ENCODE peak calls at places on chromosome 15, in nine cellular contexts. O, C, L, T, E, P, V, Q and X are unnamed samples. For H3K4me1, the result is how much of the 10 kb centered on the place peaks cover.

GRCh38 chr15:61888074-61888780 is 172.0 kb downstream of the VPS13C start:
- DNase-seq in O (no peak), C (peak), L (no peak), T (no peak), E (no peak), P (peak), V (no peak), Q (no peak), X (no peak)

GRCh38 chr15:82999905-83000671 is 11.4 kb downstream of the C15orf40 start:
- DNase-seq in O (no peak), C (peak), L (peak), T (no peak), E (no peak), P (peak), V (no peak), Q (peak), X (no peak)

GRCh38 chr15:66515901-66516322 is 10.8 kb downstream of the ZWILCH start:
- DNase-seq in O (no peak), C (no peak), L (peak), T (no peak), E (no peak), P (peak), V (no peak), Q (no peak), X (no peak)

GRCh38 chr15:85443593-85444328 is 63.4 kb downstream of the AKAP13 start:
- DNase-seq in O (no peak), C (peak), L (peak), T (no peak), E (no peak), P (peak), V (no peak), Q (peak), X (no peak)

GRCh38 chr15:99123706-99124451 is 19.0 kb downstream of the SYNM start:
- DNase-seq in O (peak), C (peak), L (peak), T (peak), E (peak), P (peak), V (peak), Q (peak), X (peak)

GRCh38 chr15:70974004-70974832 is 81.6 kb downstream of the LRRC49 start:
- DNase-seq in O (no peak), C (peak), L (peak), T (no peak), E (no peak), P (peak), V (no peak), Q (peak), X (no peak)

GRCh38 chr15:83565553-83566159 is 88.3 kb upstream of the ADAMTSL3 start:
- DNase-seq in O (no peak), C (peak), L (peak), T (no peak), E (no peak), P (peak), V (no peak), Q (peak), X (no peak)

GRCh38 chr15:99493461-99493860 is 72.3 kb upstream of the MEF2A start:
- DNase-seq in O (no peak), C (no peak), L (no peak), T (no peak), E (no peak), P (no peak), V (no peak), Q (no peak), X (no peak)

GRCh38 chr15:98969126-98969735 is 38.4 kb downstream of the PGPEP1L start:
- DNase-seq in O (no peak), C (no peak), L (no peak), T (no peak), E (no peak), P (no peak), V (no peak), Q (no peak), X (no peak)

GRCh38 chr15:42140383-42141070 is 15.9 kb downstream of the PLA2G4F start:
- DNase-seq in O (no peak), C (no peak), L (no peak), T (no peak), E (no peak), P (no peak), V (no peak), Q (no peak), X (no peak)

GRCh38 chr15:74543583-74543982 is 2.6 kb downstream of the ARID3B start:
- DNase-seq in O (no peak), C (no peak), L (no peak), T (no peak), E (no peak), P (peak), V (no peak), Q (no peak), X (no peak)

GRCh38 chr15:73628976-73629854 is 4.0 kb downstream of the NPTN start:
- DNase-seq in O (no peak), C (no peak), L (peak), T (no peak), E (no peak), P (peak), V (no peak), Q (peak), X (no peak)

GRCh38 chr15:77461486-77461885 is 40.8 kb downstream of the HMG20A start:
- DNase-seq in O (no peak), C (peak), L (peak), T (no peak), E (no peak), P (no peak), V (no peak), Q (no peak), X (no peak)

GRCh38 chr15:26081758-26082068 is 218.6 kb upstream of the ATP10A start:
- DNase-seq in O (no peak), C (no peak), L (no peak), T (no peak), E (no peak), P (no peak), V (no peak), Q (no peak), X (no peak)
- H3K4me3 ChIP-seq in O (peak), C (no peak), L (no peak), T (peak), E (no peak), P (no peak), V (peak), Q (no peak), X (no peak)

DNA sequence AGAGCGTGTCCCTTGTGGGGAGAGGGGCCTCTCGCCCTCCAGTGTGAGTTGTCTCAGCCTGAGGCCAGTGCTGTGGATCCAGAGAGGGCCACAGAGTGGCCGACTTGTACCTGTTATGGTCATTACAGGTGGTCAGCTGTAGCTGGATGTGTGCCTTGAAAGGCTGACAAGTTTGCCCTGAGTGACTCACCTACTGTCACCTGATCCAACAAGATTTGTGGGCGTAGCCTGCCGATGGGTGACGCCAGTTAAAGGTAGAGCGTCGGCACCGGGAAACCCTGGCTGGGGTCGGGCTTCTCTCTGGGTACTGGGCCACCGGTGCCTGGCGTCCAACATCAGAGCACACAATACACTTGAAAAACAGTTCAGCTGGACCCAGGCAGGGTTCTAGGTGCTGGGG is 2.8 kb upstream of the ISG20 start:
- DNase-seq in O (no peak), C (no peak), L (no peak), T (no peak), E (no peak), P (peak), V (no peak), Q (no peak), X (no peak)
- H3K27ac ChIP-seq in O (no peak), C (no peak), L (no peak), T (no peak), E (no peak), P (peak), V (no peak), Q (peak), X (peak)

GRCh38 chr15:22958487-22959280 is 21.5 kb downstream of the CYFIP1 start:
- DNase-seq in O (no peak), C (no peak), L (no peak), T (peak), E (no peak), P (no peak), V (no peak), Q (no peak), X (no peak)

GRCh38 chr15:22960587-22960986 is 19.6 kb downstream of the CYFIP1 start:
- DNase-seq in O (no peak), C (no peak), L (no peak), T (peak), E (no peak), P (no peak), V (no peak), Q (no peak), X (no peak)

GRCh38 chr15:22961661-22962221 is 18.4 kb downstream of the CYFIP1 start:
- DNase-seq in O (no peak), C (peak), L (peak), T (peak), E (no peak), P (no peak), V (no peak), Q (no peak), X (no peak)

GRCh38 chr15:22960126-22960525 is 20.0 kb downstream of the CYFIP1 start:
- DNase-seq in O (no peak), C (no peak), L (no peak), T (peak), E (no peak), P (no peak), V (no peak), Q (no peak), X (no peak)

DNA sequence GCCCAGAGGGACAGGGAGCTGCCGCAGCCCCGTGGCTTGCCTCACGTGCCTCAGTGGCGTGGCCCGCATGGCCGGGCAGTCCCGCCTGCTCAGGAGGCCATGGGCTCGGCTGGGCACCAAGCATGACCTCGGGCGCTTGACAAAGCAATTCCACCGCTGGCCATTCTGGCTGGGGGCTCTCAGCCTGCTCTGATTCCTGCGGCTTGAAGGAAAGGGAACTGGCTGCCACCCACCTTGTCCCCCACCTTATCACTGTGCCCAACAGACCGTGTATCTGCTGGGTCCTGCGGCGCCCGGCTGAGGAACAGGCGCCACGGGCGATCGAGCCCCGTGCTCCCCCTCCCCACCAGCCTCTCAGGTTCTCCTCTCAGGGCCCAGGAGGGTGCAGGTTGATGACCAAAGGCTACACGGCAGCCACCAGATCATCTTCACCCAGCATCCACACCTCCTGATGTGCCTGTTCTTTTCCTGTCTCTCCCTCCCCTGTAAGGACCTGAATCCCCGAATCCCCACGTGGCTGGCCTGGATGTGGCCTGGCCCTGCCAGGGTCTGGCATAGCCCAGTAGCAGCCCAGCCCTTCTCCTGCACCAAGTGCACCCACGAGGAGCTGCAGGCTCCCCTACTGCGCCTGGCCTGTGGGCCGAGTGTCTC is 20.6 kb downstream of the CYFIP1 start:
- DNase-seq in O (no peak), C (no peak), L (no peak), T (peak), E (no peak), P (no peak), V (no peak), Q (no peak), X (no peak)
- H3K4me1 ChIP-seq in O (half or more), C (under half), L (under half), T (half or more), E (under half), P (under half), V (under half), Q (under half), X (half or more)

GRCh38 chr15:81296218-81296617 is 27.7 kb downstream of the STARD5 start:
- DNase-seq in O (no peak), C (no peak), L (no peak), T (no peak), E (no peak), P (no peak), V (no peak), Q (no peak), X (no peak)

GRCh38 chr15:81296673-81297072 is 27.3 kb downstream of the STARD5 start:
- DNase-seq in O (peak), C (no peak), L (no peak), T (peak), E (no peak), P (no peak), V (no peak), Q (no peak), X (peak)

GRCh38 chr15:81297147-81297572 is 26.8 kb downstream of the STARD5 start:
- DNase-seq in O (no peak), C (peak), L (peak), T (no peak), E (no peak), P (peak), V (no peak), Q (peak), X (no peak)

GRCh38 chr15:81298606-81299005 is 25.3 kb downstream of the STARD5 start:
- DNase-seq in O (no peak), C (no peak), L (no peak), T (no peak), E (no peak), P (no peak), V (no peak), Q (no peak), X (no peak)

GRCh38 chr15:81297580-81298575 is 26.1 kb downstream of the STARD5 start:
- DNase-seq in O (no peak), C (no peak), L (no peak), T (no peak), E (no peak), P (peak), V (no peak), Q (no peak), X (no peak)
- H3K4me3 ChIP-seq in O (peak), C (no peak), L (no peak), T (peak), E (no peak), P (no peak), V (peak), Q (no peak), X (no peak)